ENCODE peak calls at places on chromosome 3, in four cellular contexts. N is psoas muscle, K is brain microvascular endothelial cell, R is pancreas. F is an unnamed sample.

GRCh38 chr3:34808287-34808686 is 831.0 kb upstream of the ARPP21 start:
- DNase-seq in K (no peak), R (no peak), N (no peak), F (no peak)

GRCh38 chr3:151347432-151347831 is 18.1 kb upstream of the P2RY13 start:
- DNase-seq in K (no peak), N (no peak), R (no peak), F (peak)

GRCh38 chr3:55879901-55880331 is 392.8 kb upstream of the WNT5A start:
- DNase-seq in K (no peak), N (no peak), R (no peak), F (no peak)

GRCh38 chr3:56422316-56422715 is 46.0 kb downstream of the ERC2 start:
- DNase-seq in N (no peak), R (no peak), K (no peak), F (no peak)

GRCh38 chr3:123767020-123767394 is 117.1 kb downstream of the MYLK start:
- DNase-seq in R (no peak), K (no peak), N (no peak), F (no peak)

GRCh38 chr3:126895178-126896066 is 87.5 kb upstream of the PLXNA1 start:
- DNase-seq in R (no peak), N (no peak), K (no peak), F (no peak)

GRCh38 chr3:120052685-120053084 is 41.6 kb downstream of the GSK3B start:
- DNase-seq in R (no peak), N (no peak), K (no peak), F (no peak)

GRCh38 chr3:149122716-149123578 is 6.5 kb upstream of the HPS3 start:
- DNase-seq in N (no peak), K (no peak), R (no peak), F (no peak)

GRCh38 chr3:168534761-168535160 is 439.0 kb upstream of the GOLIM4 start:
- DNase-seq in N (no peak), K (no peak), R (no peak), F (no peak)

GRCh38 chr3:64343692-64344440 is 118.6 kb upstream of the PRICKLE2 start:
- DNase-seq in N (no peak), K (peak), R (no peak), F (no peak)

GRCh38 chr3:78725703-78726246 is 1042.0 kb downstream of the ROBO1 start:
- DNase-seq in K (no peak), R (no peak), N (no peak), F (no peak)

GRCh38 chr3:38264307-38264706 is 1.3 kb upstream of the SLC22A13 start:
- DNase-seq in K (no peak), N (no peak), R (no peak), F (no peak)

GRCh38 chr3:63679181-63679580 is 26.7 kb downstream of the SNTN start:
- DNase-seq in R (no peak), K (no peak), N (no peak), F (no peak)

GRCh38 chr3:172313671-172314070 is 134.6 kb downstream of the GHSR start:
- DNase-seq in R (no peak), N (no peak), K (no peak), F (no peak)

GRCh38 chr3:77001071-77001470 is 38.8 kb upstream of the ROBO2 start:
- DNase-seq in R (no peak), N (no peak), K (no peak), F (no peak)

GRCh38 chr3:45868213-45868612 is 18.1 kb upstream of the CCR9 start:
- DNase-seq in N (no peak), K (no peak), R (no peak), F (no peak)

GRCh38 chr3:186340211-186340610 is 21.8 kb downstream of the DGKG start:
- DNase-seq in R (no peak), N (no peak), K (no peak), F (no peak)

GRCh38 chr3:47163023-47163989 is 607 bp downstream of the SETD2 start:
- DNase-seq in N (peak), R (peak), K (peak), F (peak)

GRCh38 chr3:24060055-24060454 is 115.0 kb downstream of the NR1D2 start:
- DNase-seq in N (no peak), R (no peak), K (peak), F (no peak)

GRCh38 chr3:117404756-117405155 is 695.2 kb downstream of the TUSC7 start:
- DNase-seq in K (no peak), N (no peak), R (no peak), F (no peak)

GRCh38 chr3:125004196-125004595 is 51.6 kb downstream of the HEG1 start:
- DNase-seq in N (no peak), R (no peak), K (no peak), F (no peak)

GRCh38 chr3:178777718-178778411 is 241.6 kb downstream of the KCNMB2 start:
- DNase-seq in R (no peak), K (peak), N (no peak), F (no peak)

GRCh38 chr3:141846050-141846433 is 30.4 kb upstream of the ATP1B3 start:
- DNase-seq in K (no peak), R (no peak), N (no peak), F (no peak)

GRCh38 chr3:191727338-191727737 is 266.4 kb downstream of the PYDC2 start:
- DNase-seq in R (no peak), N (no peak), K (no peak), F (no peak)

GRCh38 chr3:140816804-140817203 is 124.8 kb upstream of the SLC25A36 start:
- DNase-seq in N (no peak), R (no peak), K (no peak), F (no peak)

GRCh38 chr3:42031808-42032475 is 59.2 kb upstream of the TRAK1 start:
- DNase-seq in K (no peak), R (no peak), N (no peak), F (no peak)

GRCh38 chr3:151085227-151085888 is at the start of gene MED12L:
- DNase-seq in N (peak), K (peak), R (peak), F (peak)

GRCh38 chr3:194369522-194370279 is at the start of gene LRRC15:
- DNase-seq in N (no peak), R (no peak), K (peak), F (peak)
- H3K4me3 ChIP-seq in N (no peak), R (no peak), K (no peak), F (no peak)

DNA sequence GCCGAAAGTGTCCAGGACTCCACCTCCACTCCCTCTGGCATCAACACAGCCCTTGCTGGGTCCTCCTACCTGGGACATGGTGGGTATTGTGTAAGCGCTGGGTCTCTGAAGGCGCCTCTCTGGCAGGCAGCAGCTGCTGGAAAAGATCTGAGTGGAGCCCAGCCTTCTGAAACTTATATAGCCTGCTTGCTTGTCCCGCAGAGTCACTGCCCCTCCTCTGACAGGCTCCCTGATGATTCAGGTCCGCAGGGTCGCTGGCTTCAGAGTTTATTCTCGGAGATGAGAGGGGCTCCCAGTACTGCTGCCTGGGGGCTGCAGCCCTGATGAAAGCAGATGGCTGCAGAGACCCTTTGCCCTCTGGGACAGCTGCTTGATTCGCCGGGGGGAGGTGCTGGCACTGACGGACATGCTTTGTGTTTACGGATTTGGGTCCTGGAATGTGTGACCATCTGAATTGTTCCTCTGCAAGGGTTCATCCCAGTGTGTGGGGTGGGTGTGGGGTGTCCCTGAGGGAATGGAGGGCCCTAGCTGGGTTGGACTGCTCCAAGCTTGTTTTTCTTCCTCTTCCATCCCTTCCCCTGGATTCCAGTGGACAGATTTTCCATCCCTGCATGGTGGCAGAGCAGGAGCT is at the start of gene MUSTN1:
- DNase-seq in R (peak), N (peak), K (no peak), F (peak)
- H3K4me3 ChIP-seq in R (no peak), N (peak), K (no peak), F (no peak)

GRCh38 chr3:81888822-81889557 is 127.5 kb upstream of the GBE1 start:
- DNase-seq in R (no peak), K (no peak), N (no peak), F (no peak)
- H3K4me3 ChIP-seq in R (no peak), K (no peak), N (peak), F (no peak)

GRCh38 chr3:157063926-157064325 is 96.0 kb downstream of the CCNL1 start:
- DNase-seq in K (no peak), R (no peak), N (no peak), F (no peak)
- H3K4me3 ChIP-seq in K (no peak), R (no peak), N (no peak), F (no peak)

GRCh38 chr3:40329081-40329480 is 19.6 kb downstream of the EIF1B start:
- DNase-seq in N (no peak), R (no peak), K (no peak), F (no peak)
- H3K4me3 ChIP-seq in N (no peak), R (no peak), K (no peak), F (no peak)

GRCh38 chr3:112889357-112889756 is 42.7 kb upstream of the CD200R1L start:
- DNase-seq in R (no peak), K (no peak), N (peak), F (no peak)
- H3K4me3 ChIP-seq in R (no peak), K (no peak), N (no peak), F (no peak)

GRCh38 chr3:153215971-153216370 is 53.9 kb downstream of the RAP2B start:
- DNase-seq in R (no peak), K (no peak), N (no peak), F (no peak)

GRCh38 chr3:153219147-153219546 is 57.1 kb downstream of the RAP2B start:
- DNase-seq in N (no peak), R (no peak), K (no peak), F (no peak)

GRCh38 chr3:153216928-153217327 is 54.9 kb downstream of the RAP2B start:
- DNase-seq in K (no peak), N (no peak), R (no peak), F (no peak)

GRCh38 chr3:153221748-153222162 is 59.7 kb downstream of the RAP2B start:
- DNase-seq in N (peak), R (no peak), K (peak), F (no peak)
- H3K4me3 ChIP-seq in N (no peak), R (no peak), K (no peak), F (no peak)